ENCODE peak calls at places on chromosomes 1 and 21, in four cellular contexts. R, P, N and F are unnamed samples.

GRCh38 chr21:14916676-14917141 is 148.1 kb downstream of the NRIP1 start:
- DNase-seq in R (no peak), P (no peak), N (no peak), F (no peak)

GRCh38 chr1:3772715-3773571 is at the start of gene SMIM1:
- DNase-seq in R (no peak), P (no peak), N (no peak), F (no peak)

GRCh38 chr1:182625716-182626504 is 21.7 kb upstream of the RGS16 start:
- DNase-seq in R (no peak), P (no peak), N (peak; percentile 23), F (no peak)

GRCh38 chr1:40182956-40183710 is 21.9 kb downstream of the RLF start:
- DNase-seq in R (no peak), P (no peak), N (peak; percentile 52), F (peak; percentile 63)

GRCh38 chr1:84145051-84145450 is 980 bp downstream of the PRKACB start:
- DNase-seq in R (no peak), P (no peak), N (no peak), F (peak; percentile 59)

GRCh38 chr1:96362623-96363022 is 359.0 kb upstream of the PTBP2 start:
- DNase-seq in R (peak; percentile 99), P (no peak), N (peak; percentile 96), F (peak; percentile 84)

GRCh38 chr1:99590578-99591209 is 55.2 kb upstream of the PALMD start:
- DNase-seq in R (peak; percentile 72), P (peak; percentile 46), N (peak; percentile 95), F (peak; percentile 98)

GRCh38 chr21:36330904-36331303 is 10.9 kb downstream of the MORC3 start:
- DNase-seq in R (no peak), P (peak; percentile 41), N (peak; percentile 72), F (peak; percentile 80)

GRCh38 chr1:12525311-12526181 is 92.5 kb downstream of the DHRS3 start:
- DNase-seq in R (no peak), P (peak; percentile 35), N (peak; percentile 52), F (no peak)